ENCODE peak calls at places on chromosomes 5 and 9, in eight cellular contexts. D is body of pancreas, P is K562, O is HCT116, R is spleen, B is NB4, V is prostate gland, S is A549. X is an unnamed sample.

GRCh38 chr9:114033397-114034103 is 44.5 kb downstream of the AMBP start:
- DNase-seq in D (peak), P (peak), O (no peak), R (peak), B (peak), V (peak), S (peak), X (no peak)

GRCh38 chr5:87113848-87114247 is 153.8 kb upstream of the RASA1 start:
- DNase-seq in D (no peak), P (no peak), O (no peak), R (no peak), B (no peak), V (no peak), S (no peak), X (no peak)

GRCh38 chr5:34854459-34855174 is 15.7 kb downstream of the TTC23L start:
- DNase-seq in D (no peak), P (no peak), O (no peak), R (no peak), B (no peak), V (no peak), S (no peak), X (no peak)

GRCh38 chr9:121604242-121604641 is 47.2 kb upstream of the DAB2IP start:
- DNase-seq in D (no peak), P (no peak), O (no peak), R (no peak), B (peak), V (no peak), S (no peak), X (peak)

GRCh38 chr5:126460459-126460858 is 37.2 kb downstream of the GRAMD2B start:
- DNase-seq in D (no peak), P (no peak), O (no peak), R (no peak), B (no peak), V (no peak), S (no peak), X (no peak)

GRCh38 chr5:145978171-145978570 is 41.8 kb downstream of the SH3RF2 start:
- DNase-seq in D (no peak), P (no peak), O (no peak), R (no peak), B (no peak), V (no peak), S (peak), X (no peak)

GRCh38 chr5:45772402-45772801 is 76.2 kb upstream of the HCN1 start:
- DNase-seq in D (no peak), P (no peak), O (no peak), R (no peak), B (no peak), V (no peak), S (no peak), X (no peak)

GRCh38 chr5:124524552-124525232 is 221.7 kb downstream of the ZNF608 start:
- DNase-seq in D (no peak), P (no peak), O (no peak), R (no peak), B (peak), V (no peak), S (peak), X (no peak)

GRCh38 chr5:151550146-151550545 is 41.0 kb downstream of the FAT2 start:
- DNase-seq in D (no peak), P (no peak), O (no peak), R (no peak), B (no peak), V (peak), S (no peak), X (no peak)

GRCh38 chr5:113218200-113218599 is 216.6 kb downstream of the TSSK1B start:
- DNase-seq in D (no peak), P (no peak), O (no peak), R (no peak), B (no peak), V (no peak), S (no peak), X (no peak)

GRCh38 chr9:76996700-76997099 is 22.8 kb upstream of the FOXB2 start:
- DNase-seq in D (no peak), P (no peak), O (no peak), R (no peak), B (peak), V (no peak), S (peak), X (peak)

GRCh38 chr5:25858019-25858418 is 1180.4 kb downstream of the CDH9 start:
- DNase-seq in D (no peak), P (no peak), O (no peak), R (no peak), B (peak), V (no peak), S (peak), X (no peak)

GRCh38 chr5:56676091-56676768 is 139.1 kb upstream of the MAP3K1 start:
- DNase-seq in D (no peak), P (peak), O (peak), R (no peak), B (peak), V (no peak), S (peak), X (no peak)

GRCh38 chr5:153158608-153159007 is 331.9 kb upstream of the GRIA1 start:
- DNase-seq in D (no peak), P (no peak), O (no peak), R (no peak), B (no peak), V (no peak), S (no peak), X (no peak)

GRCh38 chr9:136095028-136095494 is at the start of gene NACC2:
- DNase-seq in D (peak), P (peak), O (no peak), R (peak), B (peak), V (peak), S (peak), X (peak)

GRCh38 chr9:98572054-98572627 is 136.6 kb downstream of the GABBR2 start:
- DNase-seq in D (no peak), P (no peak), O (no peak), R (peak), B (no peak), V (no peak), S (no peak), X (no peak)

GRCh38 chr9:133735415-133735775 is 2.8 kb downstream of the SARDH start:
- DNase-seq in D (no peak), P (peak), O (no peak), R (no peak), B (peak), V (no peak), S (no peak), X (no peak)

GRCh38 chr9:113957778-113958430 is 81.8 kb downstream of the ZNF618 start:
- DNase-seq in D (peak), P (no peak), O (no peak), R (no peak), B (no peak), V (no peak), S (peak), X (peak)

GRCh38 chr5:53303105-53303504 is 177.3 kb upstream of the FST start:
- DNase-seq in D (no peak), P (no peak), O (no peak), R (no peak), B (no peak), V (no peak), S (no peak), X (no peak)

GRCh38 chr5:155087036-155087435 is 73.5 kb downstream of the KIF4B start:
- DNase-seq in D (no peak), P (no peak), O (no peak), R (no peak), B (no peak), V (no peak), S (no peak), X (no peak)

GRCh38 chr5:56815657-56816545 is 552 bp downstream of the MAP3K1 start:
- DNase-seq in D (peak), P (peak), O (no peak), R (peak), B (peak), V (peak), S (peak), X (peak)

GRCh38 chr5:149838881-149839739 is 105.5 kb downstream of the PDE6A start:
- DNase-seq in D (no peak), P (no peak), O (peak), R (peak), B (no peak), V (no peak), S (peak), X (peak)

GRCh38 chr5:55004728-55005127 is 19.3 kb upstream of the GZMK start:
- DNase-seq in D (no peak), P (no peak), O (no peak), R (no peak), B (no peak), V (no peak), S (no peak), X (no peak)

GRCh38 chr5:126970517-126971017 is 59.8 kb downstream of the MARCHF3 start:
- DNase-seq in D (no peak), P (no peak), O (no peak), R (no peak), B (peak), V (no peak), S (no peak), X (no peak)

GRCh38 chr5:65562731-65563701 is at the start of the genes CENPK and PPWD1:
- DNase-seq in D (peak), P (peak), O (peak), R (peak), B (peak), V (peak), S (peak), X (peak)
- TF ChIP-seq POLR2A in D (peak), P (peak), O (peak), R (no peak), B (peak), V (peak), S (peak), X (peak)

GRCh38 chr9:92438900-92439526 is 14.7 kb upstream of the OMD start:
- DNase-seq in D (no peak), P (no peak), O (peak), R (no peak), B (peak), V (no peak), S (peak), X (no peak)

GRCh38 chr9:92435263-92435662 is 11.0 kb upstream of the OMD start:
- DNase-seq in D (no peak), P (no peak), O (no peak), R (no peak), B (no peak), V (no peak), S (no peak), X (no peak)

GRCh38 chr9:92444841-92445240 is 20.6 kb upstream of the OMD start:
- DNase-seq in D (no peak), P (no peak), O (no peak), R (no peak), B (no peak), V (no peak), S (no peak), X (no peak)

GRCh38 chr9:92439921-92440750 is 15.9 kb upstream of the OMD start:
- DNase-seq in D (no peak), P (no peak), O (no peak), R (no peak), B (no peak), V (no peak), S (no peak), X (peak)

DNA sequence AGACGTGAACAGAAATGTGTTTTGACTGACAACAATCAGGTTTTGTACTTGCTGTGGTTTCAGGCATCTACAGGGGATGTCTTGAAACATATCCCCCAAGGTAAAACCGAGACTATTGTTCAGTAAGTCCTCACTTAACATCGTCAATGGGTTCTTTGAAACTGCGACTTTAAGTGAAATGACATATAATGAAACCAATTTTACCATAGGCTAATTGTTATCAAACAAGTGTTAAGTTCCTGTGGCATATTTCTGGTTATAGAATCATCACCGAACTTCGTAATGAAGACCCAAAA is 16.4 kb upstream of the OMD start:
- DNase-seq in D (no peak), P (no peak), O (no peak), R (no peak), B (no peak), V (no peak), S (no peak), X (no peak)
- TF ChIP-seq POLR2A in D (no peak), P (no peak), O (no peak), R (no peak), B (no peak), V (no peak), S (no peak), X (no peak)

DNA sequence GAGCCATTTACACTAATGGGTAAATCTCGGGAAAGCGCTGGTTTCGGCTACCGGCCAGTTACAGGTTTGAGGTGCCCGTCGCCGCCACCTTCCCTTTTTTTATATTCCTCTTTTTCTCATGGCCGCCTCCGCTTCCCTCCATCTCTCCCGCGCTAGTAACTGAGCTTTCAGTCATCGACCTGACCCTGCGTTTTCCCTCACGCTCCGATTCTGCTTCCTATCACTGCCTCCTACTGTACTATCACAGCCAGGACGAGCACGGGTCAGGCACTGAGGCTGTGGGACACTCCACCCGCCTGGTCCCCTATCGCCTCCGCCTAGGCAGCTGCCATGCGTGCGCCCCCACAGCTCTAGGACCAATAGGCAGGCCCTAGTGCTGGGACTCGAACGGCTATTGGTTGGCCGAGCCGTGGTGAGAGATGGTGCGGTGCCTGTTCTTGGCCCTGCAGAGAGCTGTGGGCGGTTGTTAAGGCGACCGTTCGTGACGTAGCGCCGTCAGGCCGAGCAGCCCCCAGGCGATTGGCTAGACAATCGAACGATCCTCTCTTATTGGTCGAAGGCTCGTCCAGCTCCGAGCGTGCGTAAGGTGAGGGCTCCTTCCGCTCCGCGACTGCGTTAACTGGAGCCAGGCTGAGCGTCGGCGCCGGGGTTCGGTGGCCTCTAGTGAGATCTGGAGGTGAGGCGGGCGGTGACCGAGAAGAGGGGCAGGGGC is at the start of gene HMGCR:
- DNase-seq in D (peak), P (peak), O (peak), R (peak), B (peak), V (peak), S (peak), X (peak)
- TF ChIP-seq POLR2A in D (peak), P (peak), O (peak), R (peak), B (peak), V (peak), S (peak), X (peak)

DNA sequence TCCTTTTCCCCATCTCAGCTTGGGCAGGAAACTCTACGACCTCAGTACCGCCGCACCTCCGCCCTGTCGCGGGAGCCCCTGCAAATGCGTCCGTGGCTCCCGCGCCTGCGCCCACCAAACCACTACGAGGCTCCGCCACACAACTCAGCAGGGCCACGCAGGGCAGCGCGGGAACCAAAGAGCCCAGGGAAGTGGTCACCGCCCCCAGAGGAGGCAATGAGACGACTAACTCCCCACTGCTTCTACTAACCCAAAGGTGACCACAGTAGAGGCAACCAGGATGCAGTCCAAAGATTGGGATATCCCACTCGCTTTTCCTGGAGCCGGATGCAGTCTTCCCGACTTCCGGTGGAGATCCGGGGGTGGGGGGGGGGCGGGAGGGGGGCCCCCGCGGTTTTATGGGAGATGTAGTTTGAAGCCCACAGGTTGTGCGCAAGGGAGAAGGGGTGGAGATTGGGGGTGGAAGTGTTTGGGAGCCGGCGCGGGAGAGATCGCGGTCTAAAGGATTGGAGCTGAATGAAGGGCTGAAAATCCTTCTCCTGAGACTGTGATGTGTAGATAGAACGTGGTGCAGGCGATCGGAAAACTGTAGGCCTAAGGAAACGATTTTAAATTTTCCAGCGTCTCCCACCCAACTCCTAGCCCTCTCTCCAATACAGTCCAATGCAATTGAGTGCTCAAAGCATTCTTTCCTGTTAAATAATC is at the start of gene NUDT12:
- DNase-seq in D (peak), P (peak), O (peak), R (peak), B (peak), V (peak), S (peak), X (peak)
- TF ChIP-seq POLR2A in D (peak), P (peak), O (peak), R (no peak), B (no peak), V (no peak), S (peak), X (peak)

GRCh38 chr5:83312672-83313071 is 158.9 kb upstream of the VCAN start:
- DNase-seq in D (no peak), P (no peak), O (no peak), R (no peak), B (peak), V (no peak), S (no peak), X (no peak)

DNA sequence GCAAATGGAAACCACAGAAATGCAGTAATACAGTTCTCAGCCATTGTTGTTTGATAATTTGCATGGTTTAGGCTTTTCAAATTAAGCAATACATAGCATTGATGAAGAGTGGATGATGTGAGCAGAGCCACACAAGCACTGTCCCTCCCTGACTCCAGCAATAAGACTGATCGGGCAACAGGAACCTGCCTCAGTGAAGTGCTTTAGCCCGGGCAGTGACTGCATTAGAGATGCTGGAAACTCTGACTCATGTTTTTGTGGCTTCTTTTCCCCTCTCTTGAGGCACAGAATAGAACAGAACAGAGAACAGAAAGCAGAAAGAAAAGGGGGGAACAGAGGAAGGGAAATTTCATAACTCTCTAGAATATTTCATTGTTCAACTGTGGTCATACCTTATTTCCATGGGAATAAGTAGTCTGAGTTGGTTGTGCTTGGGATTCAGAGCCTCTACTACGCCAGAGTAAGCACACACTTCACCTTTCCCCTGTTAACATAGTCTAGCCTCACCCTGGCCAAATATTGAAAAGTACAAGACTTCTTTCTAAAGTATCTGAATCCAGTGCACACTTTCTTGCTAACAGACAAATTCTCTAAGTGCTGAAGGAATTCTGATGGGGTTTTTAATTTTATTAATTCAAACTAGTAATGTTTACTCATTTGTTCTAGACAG is 164.8 kb upstream of the VCAN start:
- DNase-seq in D (no peak), P (no peak), O (peak), R (peak), B (peak), V (no peak), S (no peak), X (peak)
- TF ChIP-seq POLR2A in D (no peak), P (no peak), O (no peak), R (no peak), B (no peak), V (no peak), S (no peak), X (no peak)

GRCh38 chr5:131381011-131381410 is 117.2 kb downstream of the CDC42SE2 start:
- DNase-seq in D (no peak), P (no peak), O (no peak), R (no peak), B (no peak), V (no peak), S (no peak), X (no peak)

GRCh38 chr5:131379071-131379538 is 115.3 kb downstream of the CDC42SE2 start:
- DNase-seq in D (no peak), P (no peak), O (no peak), R (no peak), B (peak), V (no peak), S (peak), X (no peak)

GRCh38 chr5:131377785-131378325 is 114.0 kb downstream of the CDC42SE2 start:
- DNase-seq in D (no peak), P (no peak), O (no peak), R (no peak), B (no peak), V (no peak), S (no peak), X (no peak)

GRCh38 chr5:131381792-131382191 is 117.9 kb downstream of the CDC42SE2 start:
- DNase-seq in D (no peak), P (no peak), O (no peak), R (no peak), B (no peak), V (no peak), S (no peak), X (no peak)

GRCh38 chr5:131379723-131380122 is 115.9 kb downstream of the CDC42SE2 start:
- DNase-seq in D (no peak), P (no peak), O (no peak), R (no peak), B (peak), V (no peak), S (peak), X (peak)
- TF ChIP-seq POLR2A in D (peak), P (no peak), O (no peak), R (peak), B (no peak), V (no peak), S (no peak), X (no peak)

GRCh38 chr5:69093771-69094570 is at the start of gene SLC30A5:
- DNase-seq in D (peak), P (peak), O (peak), R (peak), B (peak), V (peak), S (peak), X (peak)
- TF ChIP-seq POLR2A in D (peak), P (peak), O (peak), R (peak), B (peak), V (peak), S (peak), X (peak)